ENCODE peak calls at places on chromosome 18, in five cellular contexts. W is heart right ventricle, U is uterus, G is ascending aorta, F is choroid plexus epithelial cell. O is an unnamed sample.

GRCh38 chr18:56235061-56235772 is 403.2 kb downstream of the TXNL1 start:
- DNase-seq in U (no peak), W (no peak), F (no peak), G (no peak), O (no peak)

GRCh38 chr18:49898421-49898820 is 85.1 kb upstream of the ACAA2 start:
- DNase-seq in W (peak), G (no peak), F (peak), U (peak), O (peak)

GRCh38 chr18:48796491-48797205 is 154.1 kb downstream of the SMAD7 start:
- DNase-seq in W (no peak), U (peak), G (peak), F (no peak), O (no peak)

GRCh38 chr18:10463741-10464140 is 9.3 kb downstream of the APCDD1 start:
- DNase-seq in W (no peak), U (no peak), G (no peak), F (no peak), O (no peak)

GRCh38 chr18:78912862-78913261 is 66.8 kb upstream of the SALL3 start:
- DNase-seq in F (no peak), G (peak), U (no peak), W (no peak), O (no peak)

GRCh38 chr18:79400591-79401381 is 5.1 kb downstream of the NFATC1 start:
- DNase-seq in F (no peak), U (no peak), W (no peak), G (no peak), O (no peak)

GRCh38 chr18:50231621-50232020 is 34.7 kb downstream of the CFAP53 start:
- DNase-seq in U (no peak), F (no peak), G (no peak), W (no peak), O (no peak)

GRCh38 chr18:48836806-48837615 is 113.8 kb downstream of the SMAD7 start:
- DNase-seq in G (peak), F (no peak), W (no peak), U (no peak), O (no peak)

DNA sequence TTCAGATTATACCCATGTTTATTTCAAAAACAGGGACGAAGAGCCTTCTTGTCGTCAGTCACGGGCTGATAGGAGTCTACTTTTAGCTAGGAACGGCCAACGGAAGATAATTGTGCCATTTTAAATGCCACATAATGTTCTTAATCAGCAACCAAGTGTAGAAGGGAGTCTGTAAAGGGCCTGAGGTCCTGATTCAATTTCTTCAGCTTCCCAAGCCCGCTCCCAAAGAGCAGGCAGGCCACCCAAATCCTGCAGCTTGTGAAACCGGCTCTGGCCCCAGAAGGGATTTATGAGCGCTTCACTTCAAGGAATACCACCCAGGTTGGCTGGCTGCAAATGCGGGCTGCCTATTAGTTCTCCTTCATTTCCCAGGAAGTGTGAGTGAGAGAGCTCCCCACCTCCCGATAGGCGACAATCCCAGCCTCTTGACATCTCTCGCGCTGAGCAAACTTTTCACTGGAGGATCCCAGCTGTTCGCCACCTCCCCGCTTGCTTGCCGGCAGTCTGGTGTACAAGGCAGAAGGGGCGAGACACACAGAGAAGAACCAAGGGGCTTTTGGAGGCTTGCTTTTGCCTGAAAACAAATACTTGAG is 272.9 kb downstream of the CDH20 start:
- DNase-seq in U (peak), F (peak), G (peak), W (peak), O (peak)
- H3K4me3 ChIP-seq in U (no peak), F (peak), G (peak), W (peak), O (peak)

DNA sequence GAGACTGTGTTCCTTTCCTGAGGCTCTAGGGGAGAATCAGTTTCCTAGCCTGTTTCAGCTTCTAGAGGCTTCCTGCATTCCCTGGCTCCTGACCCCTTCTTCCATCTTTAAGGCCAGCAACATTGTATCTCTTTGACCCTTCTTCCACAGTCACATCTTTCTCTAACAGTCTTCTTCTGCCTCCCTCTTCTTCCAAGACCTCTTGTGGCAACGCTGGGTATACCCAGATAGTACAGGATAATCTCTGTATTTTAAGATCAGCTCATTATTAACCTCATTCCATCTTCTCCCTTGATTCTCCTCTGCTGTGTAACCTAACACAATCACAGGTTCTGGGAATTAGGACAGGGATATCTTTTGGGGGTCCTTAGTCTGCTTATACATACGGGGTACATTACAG is 8.9 kb upstream of the MYL12A start:
- DNase-seq in W (no peak), F (peak), G (no peak), U (no peak), O (no peak)
- TF ChIP-seq CTCF in W (no peak), F (peak), G (no peak), U (no peak), O (peak)

DNA sequence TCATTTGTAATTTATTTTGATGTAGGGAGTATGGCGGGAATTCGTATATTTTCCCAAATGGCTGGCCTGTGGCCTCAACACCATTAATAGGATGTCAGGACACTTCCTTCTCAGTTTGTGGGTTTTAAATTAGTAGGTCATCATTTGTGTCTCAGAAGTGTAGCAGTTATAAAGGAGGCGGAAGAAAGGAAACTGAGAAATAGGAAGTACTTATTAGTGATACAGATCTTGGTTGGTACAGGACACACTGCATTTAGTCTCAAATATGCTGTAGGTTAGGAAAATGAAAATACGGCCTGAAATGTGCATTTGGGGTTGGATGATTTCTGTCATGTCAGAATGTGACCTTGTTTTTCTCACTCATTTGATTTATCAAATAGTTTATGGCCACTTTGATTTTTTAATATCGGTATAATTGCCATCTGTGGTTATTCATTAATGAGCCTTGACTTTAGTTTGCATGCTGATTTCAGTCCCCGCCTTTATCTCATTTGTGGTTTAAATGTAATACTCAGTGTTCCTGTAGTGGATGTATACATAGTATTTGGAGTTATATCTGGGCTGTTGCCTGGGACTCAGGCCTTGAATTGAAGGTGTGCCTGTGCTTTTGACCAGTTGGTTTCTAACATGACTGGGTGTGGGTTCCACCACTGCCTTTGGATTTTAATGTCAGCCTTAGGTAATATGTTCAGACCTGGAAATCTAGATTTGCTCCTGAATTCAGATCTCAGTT is 31.4 kb downstream of the ZCCHC2 start:
- DNase-seq in U (no peak), F (no peak), W (no peak), G (no peak), O (no peak)
- H3K4me3 ChIP-seq in U (no peak), F (no peak), W (no peak), G (no peak), O (no peak)

DNA sequence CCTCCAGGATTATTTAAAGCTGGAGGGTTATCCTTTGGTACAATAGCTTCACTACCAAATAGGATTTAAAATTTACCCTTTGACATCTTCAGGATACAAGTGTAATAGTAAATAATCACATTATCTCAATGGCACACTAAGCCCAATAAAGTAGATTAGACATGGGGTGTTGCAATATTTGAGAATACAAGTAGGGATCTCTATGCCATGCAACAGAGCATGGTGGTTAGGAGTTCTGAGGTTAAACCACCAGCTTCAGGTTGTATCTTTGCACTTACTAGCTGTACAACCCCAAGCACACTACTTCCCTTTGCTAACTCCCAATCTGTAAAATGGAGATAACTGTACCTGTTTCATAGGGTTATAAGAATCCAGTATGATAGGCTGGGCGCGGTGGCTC is 6.2 kb downstream of the MBD2 start:
- DNase-seq in G (no peak), W (no peak), U (no peak), F (no peak), O (no peak)
- TF ChIP-seq CTCF in G (no peak), W (no peak), U (no peak), F (no peak), O (no peak)

DNA sequence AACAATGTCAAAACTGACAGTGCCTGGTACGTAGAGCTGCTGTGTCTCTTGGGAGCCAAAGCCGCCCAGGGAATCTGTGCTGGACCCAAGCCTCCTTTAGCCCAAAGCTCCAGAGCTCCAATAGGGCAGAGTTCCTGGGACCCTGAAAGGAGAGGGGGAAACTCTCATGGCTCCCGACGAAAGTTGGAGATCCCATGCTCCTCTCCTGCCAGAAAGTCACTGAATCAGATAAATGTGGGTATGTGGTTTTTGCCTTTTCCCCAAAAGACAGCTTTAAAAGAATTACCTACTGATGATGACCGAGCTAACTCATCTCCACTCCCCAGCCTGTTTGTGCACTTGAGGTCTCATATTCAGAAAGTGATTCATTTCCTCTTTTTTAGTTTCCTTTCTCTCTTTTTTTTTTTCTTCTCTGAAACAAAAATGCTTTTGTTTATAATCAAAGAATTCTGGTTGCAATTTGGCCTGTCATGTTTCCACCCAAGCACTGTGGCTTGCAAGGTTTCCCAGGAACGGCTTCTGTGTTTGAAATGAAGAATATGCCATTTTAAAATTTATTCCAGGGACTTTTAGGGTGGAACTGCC is 14.1 kb upstream of the PMAIP1 start:
- DNase-seq in F (peak), W (no peak), U (no peak), G (no peak), O (peak)
- H3K4me3 ChIP-seq in F (peak), W (no peak), U (no peak), G (no peak), O (no peak)

O was measured in fibroblast of the aortic adventitia.